ENCODE peak calls at places on chromosome 18, in ten cellular contexts. L is GM12892; Y is cardiac muscle cell; K is GM03348; P is stimulated activated CD4-positive, alpha-beta T cell treated with anti-CD3 and anti-CD28 coated beads, Interleukin-4, amount 100 ng/mL, for 24 hours; M is NCI-H1105; H is choroid plexus epithelial cell; F is posterior cingulate gyrus; E is omental fat pad; Q is NCI-H2029. I is an unnamed sample.

GRCh38 chr18:76208632-76209308 is 286.3 kb downstream of the ZNF516 start:
- DNase-seq in L (no peak), Y (peak; percentile 5), K (peak; percentile 30), P (no peak), M (no peak), H (no peak), F (no peak), E (no peak), Q (no peak), I (no peak)

GRCh38 chr18:38575648-38576047 is 1010.0 kb upstream of the CELF4 start:
- DNase-seq in L (no peak), Y (no peak), K (no peak), P (peak; percentile 4), M (no peak), H (no peak), F (no peak), E (no peak), Q (no peak), I (no peak)

GRCh38 chr18:70398076-70398475 is 109.2 kb downstream of the SOCS6 start:
- DNase-seq in L (no peak), Y (no peak), K (no peak), P (no peak), M (no peak), H (no peak), F (no peak), E (no peak), Q (no peak), I (no peak)

GRCh38 chr18:25883091-25883490 is 207.3 kb downstream of the SS18 start:
- DNase-seq in L (no peak), Y (no peak), K (no peak), P (no peak), M (no peak), H (no peak), F (no peak), E (no peak), Q (peak; percentile 12), I (no peak)

GRCh38 chr18:56382541-56382940 is 255.9 kb downstream of the TXNL1 start:
- DNase-seq in L (no peak), Y (peak; percentile 54), K (no peak), P (no peak), M (peak; percentile 10), H (peak; percentile 36), F (no peak), E (no peak), Q (peak; percentile 15), I (no peak)

GRCh38 chr18:39945076-39945475 is 2010.0 kb upstream of the PIK3C3 start:
- DNase-seq in L (no peak), Y (no peak), K (no peak), P (no peak), M (no peak), H (peak; percentile 47), F (no peak), E (no peak), Q (no peak), I (no peak)

GRCh38 chr18:47935321-47935720 is 4.9 kb upstream of the SMAD2 start:
- DNase-seq in L (no peak), Y (no peak), K (no peak), P (no peak), M (no peak), H (no peak), F (no peak), E (no peak), Q (no peak), I (no peak)

GRCh38 chr18:12307871-12308385 is at the start of gene TUBB6:
- DNase-seq in L (peak; percentile 80), Y (peak; percentile 76), K (peak; percentile 97), P (no peak), M (no peak), H (peak; percentile 73), F (peak; percentile 60), E (peak; percentile 46), Q (no peak), I (peak; percentile 85)

GRCh38 chr18:12741351-12741750 is 38.5 kb downstream of the PSMG2 start:
- DNase-seq in L (no peak), Y (no peak), K (no peak), P (no peak), M (peak; percentile 44), H (peak; percentile 72), F (no peak), E (no peak), Q (no peak), I (no peak)

GRCh38 chr18:10437837-10438236 is 16.6 kb upstream of the APCDD1 start:
- DNase-seq in L (no peak), Y (no peak), K (no peak), P (no peak), M (no peak), H (no peak), F (no peak), E (no peak), Q (no peak), I (no peak)

I was measured in sciatic nerve.